ENCODE peak calls at places on chromosomes 16 and 17, in four cellular contexts. E is anterior cingulate cortex, S is LoVo, N is A673. B is an unnamed sample.

GRCh38 chr16:65641049-65641448 is 519.2 kb upstream of the CDH11 start:
- DNase-seq in E (no peak), S (no peak), N (no peak), B (no peak)

GRCh38 chr17:38730526-38731379 is 612 bp downstream of the CISD3 start:
- DNase-seq in E (no peak), S (peak), N (peak), B (no peak)

GRCh38 chr17:66508896-66509843 is 206.8 kb downstream of the PRKCA start:
- DNase-seq in E (no peak), S (peak), N (no peak), B (no peak)

GRCh38 chr16:70610273-70611223 is 35.8 kb upstream of the IL34 start:
- DNase-seq in E (no peak), S (no peak), N (no peak), B (no peak)

GRCh38 chr17:44084131-44084538 is 13.6 kb downstream of the G6PC3 start:
- DNase-seq in E (no peak), S (no peak), N (peak), B (no peak)

GRCh38 chr17:77465358-77466041 is 324.7 kb downstream of the SEC14L1 start:
- DNase-seq in E (peak), S (no peak), N (peak), B (no peak)

GRCh38 chr17:46191332-46192210 is 1.7 kb downstream of the KANSL1 start:
- DNase-seq in E (no peak), S (peak), N (peak), B (no peak)

GRCh38 chr17:77332034-77332971 is 191.5 kb downstream of the SEC14L1 start:
- DNase-seq in E (no peak), S (no peak), N (no peak), B (no peak)

GRCh38 chr16:27237229-27238015 is 31.1 kb downstream of the NSMCE1 start:
- DNase-seq in E (no peak), S (no peak), N (peak), B (no peak)

GRCh38 chr17:64205804-64206203 is 57.3 kb downstream of the TEX2 start:
- DNase-seq in E (no peak), S (no peak), N (no peak), B (no peak)

GRCh38 chr16:50747206-50747956 is 5.5 kb downstream of the CYLD start:
- DNase-seq in E (no peak), S (no peak), N (peak), B (no peak)

GRCh38 chr17:82283208-82283749 is 9.8 kb upstream of the CSNK1D start:
- DNase-seq in E (no peak), S (no peak), N (peak), B (no peak)

GRCh38 chr16:87587636-87588035 is 14.7 kb upstream of the JPH3 start:
- DNase-seq in E (no peak), S (no peak), N (no peak), B (no peak)

GRCh38 chr17:79925242-79925957 is 86.2 kb upstream of the CBX4 start:
- DNase-seq in E (peak), S (peak), N (no peak), B (peak)

GRCh38 chr16:31700200-31700529 is 172.5 kb downstream of the AHSP start:
- DNase-seq in E (no peak), S (no peak), N (no peak), B (no peak)

GRCh38 chr17:81569986-81570514 is 17.9 kb upstream of the FAAP100 start:
- DNase-seq in E (no peak), S (no peak), N (no peak), B (no peak)

GRCh38 chr17:83118071-83118841 is 38.8 kb downstream of the METRNL start:
- DNase-seq in E (no peak), S (no peak), N (no peak), B (no peak)

GRCh38 chr16:15777533-15778203 is 79.2 kb downstream of the MYH11 start:
- DNase-seq in E (no peak), S (peak), N (peak), B (no peak)

GRCh38 chr17:74737299-74738050 is 419 bp downstream of the RAB37 start:
- DNase-seq in E (no peak), S (no peak), N (peak), B (no peak)

GRCh38 chr16:46947900-46948547 is 25.4 kb downstream of the DNAJA2 start:
- DNase-seq in E (no peak), S (peak), N (peak), B (no peak)

GRCh38 chr16:82660078-82660645 is 33.4 kb downstream of the CDH13 start:
- DNase-seq in E (no peak), S (no peak), N (peak), B (no peak)

GRCh38 chr17:35212668-35213067 is 18.5 kb upstream of the SLC35G3 start:
- DNase-seq in E (no peak), S (no peak), N (no peak), B (no peak)

GRCh38 chr16:66469932-66470546 is 42.9 kb downstream of the BEAN1 start:
- DNase-seq in E (no peak), S (no peak), N (no peak), B (no peak)

GRCh38 chr16:15874745-15875314 is 13.6 kb downstream of the CEP20 start:
- DNase-seq in E (no peak), S (peak), N (peak), B (peak)

GRCh38 chr17:83050651-83051422 is 28.6 kb upstream of the METRNL start:
- DNase-seq in E (no peak), S (no peak), N (no peak), B (no peak)

GRCh38 chr17:19937522-19937921 is 40.1 kb downstream of the AKAP10 start:
- DNase-seq in E (no peak), S (no peak), N (no peak), B (no peak)

GRCh38 chr17:13626703-13627102 is 25.0 kb upstream of the HS3ST3A1 start:
- DNase-seq in E (no peak), S (peak), N (no peak), B (no peak)

GRCh38 chr17:12958786-12959185 is 59.0 kb downstream of the ELAC2 start:
- DNase-seq in E (no peak), S (no peak), N (no peak), B (no peak)

GRCh38 chr16:24418729-24419128 is 120.6 kb upstream of the RBBP6 start:
- DNase-seq in E (no peak), S (no peak), N (no peak), B (no peak)

GRCh38 chr17:8053600-8053999 is 14.7 kb downstream of the ALOX15B start:
- DNase-seq in E (no peak), S (no peak), N (no peak), B (no peak)

GRCh38 chr17:47686276-47686635 is 7.7 kb upstream of the TBKBP1 start:
- DNase-seq in E (no peak), S (no peak), N (no peak), B (no peak)

GRCh38 chr17:60743812-60744211 is 66.2 kb downstream of the BCAS3 start:
- DNase-seq in E (no peak), S (peak), N (peak), B (no peak)

GRCh38 chr16:68200120-68200783 is 35.7 kb downstream of the ESRP2 start:
- DNase-seq in E (no peak), S (no peak), N (no peak), B (no peak)

GRCh38 chr17:17347956-17348871 is 45.0 kb downstream of the NT5M start:
- DNase-seq in E (no peak), S (no peak), N (no peak), B (no peak)

GRCh38 chr16:75256871-75257343 is 5.5 kb upstream of the BCAR1 start:
- DNase-seq in E (peak), S (no peak), N (no peak), B (no peak)